ENCODE peak calls at places on chromosome 19, in four cellular contexts. X is tibial nerve, H is heart left ventricle, P is ovary. N is an unnamed sample.

GRCh38 chr19:42024622-42025111 is 30.6 kb upstream of the ATP1A3 start:
- DNase-seq in X (no peak), H (peak; percentile 74), P (no peak), N (no peak)

GRCh38 chr19:1608414-1609391 is 3.4 kb upstream of the UQCR11 start:
- DNase-seq in X (no peak), H (no peak), P (no peak), N (no peak)

GRCh38 chr19:17244618-17245534 is 843 bp downstream of the NR2F6 start:
- DNase-seq in X (no peak), H (peak; percentile 59), P (peak; percentile 59), N (no peak)

GRCh38 chr19:42596391-42597071 is 1.8 kb upstream of the CEACAM8 start:
- DNase-seq in X (no peak), H (no peak), P (no peak), N (no peak)

GRCh38 chr19:48918801-48919247 is 14.7 kb upstream of the DHDH start:
- DNase-seq in X (no peak), H (no peak), P (no peak), N (no peak)

GRCh38 chr19:14758816-14759215 is 19.5 kb downstream of the ADGRE2 start:
- DNase-seq in X (no peak), H (no peak), P (no peak), N (no peak)

GRCh38 chr19:6730153-6730804 is 7.1 kb downstream of the GPR108 start:
- DNase-seq in X (peak; percentile 86), H (no peak), P (peak; percentile 98), N (peak; percentile 53)

GRCh38 chr19:19937403-19937802 is 36.7 kb downstream of the ZNF93 start:
- DNase-seq in X (no peak), H (no peak), P (no peak), N (no peak)

GRCh38 chr19:2049741-2050348 is 1.2 kb downstream of the MKNK2 start:
- DNase-seq in X (peak; percentile 80), H (peak; percentile 87), P (peak; percentile 85), N (peak; percentile 80)

GRCh38 chr19:42066075-42066754 is 3.8 kb downstream of the GRIK5 start:
- DNase-seq in X (no peak), H (no peak), P (no peak), N (no peak)

GRCh38 chr19:5225486-5226345 is 114.9 kb downstream of the PTPRS start:
- DNase-seq in X (no peak), H (no peak), P (no peak), N (no peak)

GRCh38 chr19:39411006-39411831 is 1.2 kb upstream of the PLEKHG2 start:
- DNase-seq in X (no peak), H (no peak), P (no peak), N (peak; percentile 73)

GRCh38 chr19:43562211-43562697 is 13.1 kb downstream of the XRCC1 start:
- DNase-seq in X (no peak), H (no peak), P (no peak), N (no peak)

GRCh38 chr19:10116085-10116865 is 3.4 kb downstream of the EIF3G start:
- DNase-seq in X (no peak), H (no peak), P (no peak), N (no peak)

GRCh38 chr19:46489445-46490272 is 6.0 kb downstream of the PNMA8B start:
- DNase-seq in X (peak; percentile 33), H (peak; percentile 57), P (peak; percentile 70), N (peak; percentile 42)

GRCh38 chr19:29320611-29321010 is 107.7 kb upstream of the UQCRFS1 start:
- DNase-seq in X (no peak), H (no peak), P (no peak), N (no peak)

GRCh38 chr19:42287826-42288107 is 14.2 kb upstream of the PRR19 start:
- DNase-seq in X (no peak), H (no peak), P (no peak), N (no peak)

GRCh38 chr19:33811736-33812387 is 15.2 kb downstream of the KCTD15 start:
- DNase-seq in X (no peak), H (no peak), P (no peak), N (no peak)

GRCh38 chr19:55383279-55383788 is 758 bp downstream of the TMEM238 start:
- DNase-seq in X (no peak), H (no peak), P (no peak), N (no peak)

GRCh38 chr19:2329528-2329927 is 1.0 kb downstream of the SPPL2B start:
- DNase-seq in X (no peak), H (no peak), P (no peak), N (no peak)

GRCh38 chr19:42693760-42694350 is 46.4 kb downstream of the PSG3 start:
- DNase-seq in X (no peak), H (no peak), P (no peak), N (no peak)

GRCh38 chr19:5974721-5975387 is 3.1 kb downstream of the RANBP3 start:
- DNase-seq in X (no peak), H (no peak), P (no peak), N (no peak)

GRCh38 chr19:12913871-12914690 is 5.0 kb downstream of the SYCE2 start:
- DNase-seq in X (no peak), H (no peak), P (no peak), N (no peak)

GRCh38 chr19:4208385-4209094 is 20.8 kb upstream of the EBI3 start:
- DNase-seq in X (no peak), H (no peak), P (no peak), N (no peak)

GRCh38 chr19:47641891-47642485 is 33.1 kb downstream of the BICRA start:
- DNase-seq in X (no peak), H (no peak), P (no peak), N (no peak)

GRCh38 chr19:38202504-38202903 is 21.5 kb downstream of the DPF1 start:
- DNase-seq in X (no peak), H (no peak), P (no peak), N (no peak)

GRCh38 chr19:12786149-12786870 is 5.0 kb upstream of the JUNB start:
- DNase-seq in X (no peak), H (peak; percentile 70), P (no peak), N (no peak)

GRCh38 chr19:43488179-43488578 is 16.4 kb downstream of the PHLDB3 start:
- DNase-seq in X (no peak), H (no peak), P (no peak), N (no peak)

GRCh38 chr19:10557603-10558197 is 8.1 kb downstream of the KRI1 start:
- DNase-seq in X (no peak), H (no peak), P (no peak), N (no peak)

GRCh38 chr19:6393074-6393981 is at the start of gene GTF2F1:
- DNase-seq in X (peak; percentile 85), H (peak; percentile 96), P (peak; percentile 100), N (peak; percentile 96)

GRCh38 chr19:2666344-2666994 is 36.0 kb downstream of the GNG7 start:
- DNase-seq in X (no peak), H (no peak), P (no peak), N (no peak)

GRCh38 chr19:47331931-47332547 is at the start of gene C5AR2:
- DNase-seq in X (no peak), H (no peak), P (no peak), N (no peak)

GRCh38 chr19:49581007-49581508 is at the start of gene PRRG2:
- DNase-seq in X (no peak), H (no peak), P (no peak), N (peak; percentile 25)

GRCh38 chr19:27748551-27749152 is 1464.3 kb downstream of the UQCRFS1 start:
- DNase-seq in X (no peak), H (no peak), P (no peak), N (no peak)

GRCh38 chr19:41755328-41755913 is at the start of gene CEACAM6:
- DNase-seq in X (no peak), H (no peak), P (no peak), N (no peak)

GRCh38 chr19:2547033-2547680 is 71.2 kb downstream of the GADD45B start:
- DNase-seq in X (no peak), H (no peak), P (no peak), N (no peak)

GRCh38 chr19:16116067-16116466 is 4.4 kb downstream of the RAB8A start:
- DNase-seq in X (no peak), H (no peak), P (no peak), N (no peak)

GRCh38 chr19:16111909-16112752 is 442 bp downstream of the RAB8A start:
- DNase-seq in X (no peak), H (no peak), P (no peak), N (no peak)

GRCh38 chr19:16112778-16113177 is 1.1 kb downstream of the RAB8A start:
- DNase-seq in X (no peak), H (no peak), P (no peak), N (no peak)

GRCh38 chr19:16115309-16116039 is 3.8 kb downstream of the RAB8A start:
- DNase-seq in X (no peak), H (no peak), P (no peak), N (no peak)

GRCh38 chr19:16113727-16114126 is 2.0 kb downstream of the RAB8A start:
- DNase-seq in X (no peak), H (no peak), P (no peak), N (no peak)
- H3K4me1 ChIP-seq in X (peaks cover 53% of the 10 kb centered on the region), H (peaks cover 6% of the 10 kb centered on the region), P (peaks cover 8% of the 10 kb centered on the region), N (peaks cover 7% of the 10 kb centered on the region)

DNA sequence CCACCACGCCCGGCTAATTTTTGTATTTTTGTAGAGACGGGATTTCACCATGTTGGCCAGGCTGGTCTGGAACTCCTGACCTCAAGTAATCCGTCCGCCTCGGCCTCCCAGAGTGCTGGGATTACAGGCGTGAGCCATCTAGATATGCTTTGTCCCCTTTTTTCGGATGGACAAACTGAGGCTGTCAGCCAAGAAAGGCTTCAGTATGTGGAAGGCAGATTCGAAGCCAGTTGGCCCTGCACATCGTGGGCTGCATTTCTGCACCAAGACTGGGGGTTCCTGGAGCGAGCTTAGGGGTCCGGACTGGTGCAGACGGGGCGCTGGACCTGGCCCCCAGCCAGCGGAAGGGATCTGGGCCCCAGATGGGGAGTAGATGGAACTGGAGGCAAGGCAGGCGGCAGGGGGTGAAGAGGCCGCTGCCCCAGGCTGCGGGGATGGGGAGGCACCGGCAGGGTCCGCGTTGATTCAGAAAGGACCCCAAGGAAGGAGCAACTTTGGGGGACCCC is 9.7 kb upstream of the JUND start:
- DNase-seq in X (no peak), H (no peak), P (peak; percentile 83), N (peak; percentile 57)
- H3K4me3 ChIP-seq in X (peak overlapping the region; percentile 72), H (peak overlapping the region; percentile 87), P (peak overlapping the region; percentile 72), N (peak overlapping the region; percentile 74)

GRCh38 chr19:40464059-40465024 is 1.2 kb downstream of the BLVRB start:
- DNase-seq in X (peak; percentile 87), H (peak; percentile 82), P (peak; percentile 86), N (peak; percentile 89)
- TF ChIP-seq POLR2A in X (no peak), H (no peak), P (no peak), N (no peak)

GRCh38 chr19:40417714-40417996 is 4.5 kb upstream of the PRX start:
- DNase-seq in X (no peak), H (no peak), P (no peak), N (no peak)

GRCh38 chr19:40419066-40419612 is 6.0 kb upstream of the PRX start:
- DNase-seq in X (no peak), H (no peak), P (no peak), N (no peak)

GRCh38 chr19:40416918-40417713 is 3.9 kb upstream of the PRX start:
- DNase-seq in X (peak; percentile 47), H (peak; percentile 74), P (no peak), N (no peak)

GRCh38 chr19:40419780-40420179 is 6.0 kb downstream of the SERTAD1 start:
- DNase-seq in X (no peak), H (no peak), P (no peak), N (no peak)

DNA sequence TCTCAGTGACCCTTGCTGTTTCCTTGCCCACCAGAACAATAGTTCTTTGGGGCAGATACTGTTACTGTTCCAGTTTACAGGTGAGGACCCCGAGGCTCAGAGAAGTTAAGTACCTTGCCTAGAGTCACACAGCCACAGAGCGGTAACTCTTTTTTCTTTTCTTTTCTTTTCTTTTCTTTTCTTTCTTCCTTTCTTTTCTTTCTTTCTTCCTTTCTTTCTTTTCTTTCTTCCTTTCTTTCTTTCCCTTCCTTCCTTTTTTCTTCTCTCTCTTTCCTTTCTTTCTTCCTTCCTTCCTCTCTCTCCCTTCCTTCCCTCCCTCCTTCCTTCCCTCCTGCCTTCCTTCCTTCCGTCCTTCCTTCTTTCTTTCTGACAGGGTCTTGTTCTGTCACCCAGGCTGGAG is 4.9 kb upstream of the PRX start:
- DNase-seq in X (no peak), H (no peak), P (no peak), N (no peak)
- H3K4me1 ChIP-seq in X (peaks cover 47% of the 10 kb centered on the region), H (peaks cover 25% of the 10 kb centered on the region), P (no peaks in the 10 kb centered on the region), N (peaks cover 17% of the 10 kb centered on the region)

N was measured in uterus.